ENCODE peak calls at places on chromosomes 4 and X, in four cellular contexts. A is tibial nerve; L is RPMI8226; I is activated T-helper 1 cell treated with anti-CD3 and anti-CD28 coated beads, Interleukin-2, amount 50 U/mL, for 16 hours. E is an unnamed sample.

GRCh38 chr4:57147335-57148060 is 37.3 kb upstream of the IGFBP7 start:
- DNase-seq in A (no peak), L (no peak), I (no peak), E (no peak)

GRCh38 chr4:104971458-104971857 is 175.2 kb upstream of the TET2 start:
- DNase-seq in A (no peak), L (no peak), I (no peak), E (no peak)

GRCh38 chr4:83724488-83725060 is 188.7 kb downstream of the GPAT3 start:
- DNase-seq in A (no peak), L (no peak), I (no peak), E (no peak)

GRCh38 chr4:52987401-52988056 is 125.4 kb downstream of the RASL11B start:
- DNase-seq in A (no peak), L (no peak), I (no peak), E (no peak)

GRCh38 chr4:5839332-5839731 is 53.6 kb downstream of the CRMP1 start:
- DNase-seq in A (no peak), L (no peak), I (no peak), E (no peak)

GRCh38 chrX:30488092-30488491 is 89.5 kb downstream of the TASL start:
- DNase-seq in A (no peak), L (no peak), I (no peak), E (no peak)

GRCh38 chr4:135418353-135418752 is 1216.8 kb upstream of the PABPC4L start:
- DNase-seq in A (no peak), L (no peak), I (no peak), E (no peak)

GRCh38 chr4:26263165-26263564 is 57.6 kb upstream of the RBPJ start:
- DNase-seq in A (no peak), L (peak; percentile 14), I (no peak), E (no peak)

GRCh38 chrX:132480581-132481203 is 8.1 kb downstream of the MBNL3 start:
- DNase-seq in A (no peak), L (peak; percentile 84), I (no peak), E (peak; percentile 17)

GRCh38 chrX:79095441-79096338 is 48.8 kb upstream of the GPR174 start:
- DNase-seq in A (no peak), L (no peak), I (no peak), E (no peak)

GRCh38 chr4:6473264-6474052 is 1.0 kb upstream of the PPP2R2C start:
- DNase-seq in A (no peak), L (no peak), I (no peak), E (no peak)

GRCh38 chr4:48490012-48490679 is at the start of gene ZAR1:
- DNase-seq in A (no peak), L (no peak), I (no peak), E (no peak)

GRCh38 chr4:67436742-67437141 is 108.6 kb downstream of the CENPC start:
- DNase-seq in A (no peak), L (no peak), I (no peak), E (no peak)

GRCh38 chr4:81351653-81352455 is 119.9 kb downstream of the RASGEF1B start:
- DNase-seq in A (peak; percentile 80), L (peak; percentile 64), I (peak; percentile 29), E (peak; percentile 66)

GRCh38 chrX:10327651-10328050 is 170.9 kb downstream of the CLCN4 start:
- DNase-seq in A (no peak), L (no peak), I (no peak), E (no peak)

GRCh38 chr4:118954246-118954645 is 65.6 kb downstream of the SYNPO2 start:
- DNase-seq in A (no peak), L (no peak), I (no peak), E (no peak)

GRCh38 chr4:5138389-5138788 is 87.1 kb downstream of the STK32B start:
- DNase-seq in A (no peak), L (no peak), I (no peak), E (no peak)

GRCh38 chr4:147825451-147826287 is 93.8 kb downstream of the ARHGAP10 start:
- DNase-seq in A (no peak), L (no peak), I (no peak), E (no peak)

GRCh38 chr4:105022811-105023667 is 123.6 kb upstream of the TET2 start:
- DNase-seq in A (no peak), L (no peak), I (no peak), E (no peak)

GRCh38 chrX:153765138-153766079 is 1.4 kb downstream of the PLXNB3 start:
- DNase-seq in A (no peak), L (no peak), I (no peak), E (no peak)

GRCh38 chrX:12610079-12610478 is 181.1 kb upstream of the PRPS2 start:
- DNase-seq in A (no peak), L (no peak), I (no peak), E (no peak)

GRCh38 chr4:6419452-6420028 is 52.9 kb downstream of the PPP2R2C start:
- DNase-seq in A (no peak), L (no peak), I (no peak), E (no peak)

GRCh38 chr4:14289708-14290107 is 662.2 kb upstream of the BOD1L1 start:
- DNase-seq in A (no peak), L (no peak), I (no peak), E (no peak)

GRCh38 chr4:15400911-15401671 is 26.7 kb upstream of the C1QTNF7 start:
- DNase-seq in A (peak; percentile 80), L (peak; percentile 7), I (no peak), E (peak; percentile 20)

GRCh38 chrX:9466115-9466495 is 1.2 kb downstream of the TBL1X start:
- DNase-seq in A (peak; percentile 16), L (peak; percentile 50), I (no peak), E (peak; percentile 24)

GRCh38 chr4:73607375-73608026 is 12.7 kb downstream of the RASSF6 start:
- DNase-seq in A (no peak), L (no peak), I (no peak), E (no peak)

GRCh38 chr4:82562553-82562854 is 716 bp upstream of the TMEM150C start:
- DNase-seq in A (no peak), L (no peak), I (no peak), E (no peak)

GRCh38 chr4:25859429-25860148 is 3.2 kb downstream of the SEL1L3 start:
- DNase-seq in A (no peak), L (no peak), I (no peak), E (no peak)

GRCh38 chr4:71862315-71862714 is 78.4 kb upstream of the GC start:
- DNase-seq in A (no peak), L (no peak), I (no peak), E (no peak)

GRCh38 chr4:57086324-57086723 is 23.9 kb downstream of the IGFBP7 start:
- DNase-seq in A (no peak), L (no peak), I (no peak), E (no peak)

GRCh38 chr4:187184513-187184912 is 460.9 kb upstream of the FAT1 start:
- DNase-seq in A (no peak), L (no peak), I (no peak), E (no peak)

GRCh38 chrX:123976671-123977316 is 15.3 kb downstream of the STAG2 start:
- DNase-seq in A (no peak), L (peak; percentile 23), I (no peak), E (no peak)

GRCh38 chrX:22399793-22400192 is 127.1 kb downstream of the CBLL2 start:
- DNase-seq in A (no peak), L (no peak), I (no peak), E (no peak)

GRCh38 chr4:105140684-105141490 is 5.8 kb upstream of the TET2 start:
- DNase-seq in A (peak; percentile 43), L (peak; percentile 45), I (no peak), E (peak; percentile 19)